ENCODE peak calls at places on chromosomes 6 and 20, in six cellular contexts. T is esophagus muscularis mucosa, Y is fibroblast of mammary gland, D is choroid plexus epithelial cell, O is ovary, K is cardiac muscle cell. N is an unnamed sample.

GRCh38 chr6:71349395-71349794 is 60.8 kb downstream of the OGFRL1 start:
- DNase-seq in T (no peak), O (no peak), K (peak), Y (peak), D (peak), N (no peak)

GRCh38 chr6:117829594-117830319 is 77.3 kb upstream of the SLC35F1 start:
- DNase-seq in Y (peak), T (no peak), O (no peak), K (peak), D (peak), N (peak)

GRCh38 chr20:45727044-45727443 is 4.9 kb downstream of the SPINT4 start:
- DNase-seq in O (no peak), K (peak), Y (peak), T (no peak), D (peak), N (no peak)

GRCh38 chr20:41265931-41266330 is 51.6 kb downstream of the ZHX3 start:
- DNase-seq in D (no peak), T (no peak), K (no peak), O (no peak), Y (no peak), N (no peak)

GRCh38 chr6:93423542-93423941 is 4.2 kb upstream of the EPHA7 start:
- DNase-seq in K (peak), O (no peak), Y (peak), T (no peak), D (peak), N (peak)

GRCh38 chr6:15520616-15521203 is 142.1 kb downstream of the DTNBP1 start:
- DNase-seq in K (no peak), T (no peak), Y (no peak), D (no peak), O (no peak), N (peak)

GRCh38 chr6:120681204-120681603 is 653.1 kb downstream of the TBC1D32 start:
- DNase-seq in O (no peak), Y (no peak), K (peak), T (no peak), D (no peak), N (no peak)

GRCh38 chr20:41905186-41905585 is 287.0 kb upstream of the CHD6 start:
- DNase-seq in D (no peak), O (no peak), K (no peak), Y (no peak), T (peak), N (peak)

GRCh38 chr6:33949877-33950831 is 146.4 kb upstream of the MLN start:
- DNase-seq in O (no peak), D (no peak), K (no peak), Y (no peak), T (no peak), N (no peak)

GRCh38 chr6:6701864-6702263 is 113.3 kb downstream of the LY86 start:
- DNase-seq in Y (no peak), O (no peak), D (no peak), K (no peak), T (no peak), N (no peak)

GRCh38 chr6:152811785-152812184 is 61.2 kb downstream of the VIP start:
- DNase-seq in O (no peak), K (no peak), D (no peak), Y (no peak), T (no peak), N (no peak)

GRCh38 chr6:87421576-87421975 is 13.8 kb downstream of the CFAP206 start:
- DNase-seq in D (no peak), T (no peak), K (no peak), Y (no peak), O (no peak), N (no peak)

GRCh38 chr20:54219751-54220426 is 12.0 kb downstream of the PFDN4 start:
- DNase-seq in Y (peak), K (peak), T (no peak), O (no peak), D (peak), N (no peak)
- TF ChIP-seq CTCF in Y (peak), K (peak), T (peak), O (no peak), D (peak), N (peak)

DNA sequence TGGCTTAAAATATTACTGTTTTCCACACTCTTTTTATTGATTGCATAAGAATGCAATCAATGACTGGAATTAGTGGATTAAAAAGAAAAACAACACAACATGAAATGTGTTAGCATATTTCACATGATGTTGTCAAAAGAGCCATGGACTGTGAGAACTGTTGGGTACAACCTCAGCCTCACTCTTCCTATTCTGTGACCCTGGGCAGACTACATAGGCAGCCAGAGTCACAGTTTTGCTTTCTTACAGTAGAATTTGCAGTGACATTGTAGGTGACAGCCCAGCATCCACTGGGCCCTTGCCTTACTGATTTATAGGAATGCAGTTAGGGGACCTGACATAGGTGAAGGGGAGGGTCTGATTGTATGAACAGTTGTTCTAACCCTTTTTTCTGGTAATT is 471.4 kb upstream of the SLC35B3 start:
- DNase-seq in K (no peak), O (no peak), Y (no peak), T (no peak), D (no peak), N (no peak)
- TF ChIP-seq CTCF in K (no peak), O (no peak), Y (no peak), T (no peak), D (no peak), N (no peak)

GRCh38 chr20:3580412-3580811 is 82.8 kb downstream of the GFRA4 start:
- DNase-seq in K (no peak), T (no peak), Y (no peak), O (no peak), D (no peak), N (no peak)
- TF ChIP-seq CTCF in K (no peak), T (no peak), Y (no peak), O (no peak), D (no peak), N (no peak)

DNA sequence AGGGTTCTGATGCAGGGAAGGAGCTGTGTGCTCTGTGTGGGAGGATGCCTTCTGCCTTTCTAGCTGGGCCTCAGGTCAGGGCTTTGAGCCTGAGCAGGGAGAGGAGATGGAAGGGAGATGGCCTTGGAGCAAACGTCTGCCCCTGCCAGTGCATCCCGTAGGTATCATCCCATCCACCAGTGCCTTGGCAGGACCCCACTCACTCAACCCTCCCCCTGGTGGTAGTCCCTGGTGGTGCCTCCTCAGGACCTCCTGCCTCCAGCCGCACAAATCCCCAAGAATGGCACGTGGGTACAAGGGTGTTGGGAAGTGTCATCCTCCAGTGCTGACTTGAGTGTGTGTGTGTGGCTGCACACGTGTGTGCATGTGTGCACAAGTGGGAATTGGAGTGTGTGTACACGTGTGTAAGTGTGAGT is 23.1 kb upstream of the MICB start:
- DNase-seq in D (no peak), T (peak), K (no peak), O (no peak), Y (no peak), N (peak)
- TF ChIP-seq CTCF in D (peak), T (no peak), K (peak), O (no peak), Y (peak), N (peak)

GRCh38 chr6:17280138-17280537 is 1.0 kb upstream of the RBM24 start:
- DNase-seq in T (no peak), D (no peak), K (no peak), O (no peak), Y (no peak), N (no peak)

GRCh38 chr6:17280552-17281090 is 540 bp upstream of the RBM24 start:
- DNase-seq in Y (no peak), O (peak), K (peak), T (no peak), D (no peak), N (peak)

GRCh38 chr6:17281497-17282481 is 628 bp downstream of the RBM24 start:
- DNase-seq in D (no peak), O (peak), K (peak), T (no peak), Y (no peak), N (no peak)

GRCh38 chr6:17283074-17283473 is 1.9 kb downstream of the RBM24 start:
- DNase-seq in T (no peak), K (no peak), O (no peak), Y (no peak), D (no peak), N (no peak)

DNA sequence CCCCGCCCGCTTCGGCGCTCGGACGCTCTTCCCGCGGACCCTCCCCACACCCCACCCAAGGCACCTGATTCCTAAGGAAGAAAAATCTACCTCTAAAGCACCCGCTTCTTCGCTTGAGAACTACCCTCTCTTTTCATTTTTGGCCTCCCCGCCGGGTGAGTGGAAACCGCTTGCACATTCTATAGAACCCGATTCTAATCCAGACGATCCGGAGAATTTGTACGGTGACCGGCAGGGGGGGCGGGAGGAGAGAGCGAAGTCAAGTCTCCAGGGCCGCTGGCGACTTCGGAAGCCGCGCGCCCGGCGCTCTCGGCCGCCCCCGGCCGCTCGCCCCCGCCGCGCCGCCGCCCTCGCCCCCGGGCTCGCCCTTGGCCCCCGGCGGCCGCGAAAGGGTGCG is at the start of gene RBM24:
- DNase-seq in Y (peak), T (no peak), K (peak), D (peak), O (peak), N (peak)
- TF ChIP-seq CTCF in Y (peak), T (no peak), K (peak), D (peak), O (no peak), N (peak)